ENCODE peak calls at places on chromosomes 7 and 10, in eight cellular contexts. F, Y, T, A, J, E, U and I are unnamed samples.

GRCh38 chr10:48542471-48543210 is 62.2 kb downstream of the ARHGAP22 start:
- DNase-seq in Y (no peak), U (no peak), A (peak), J (no peak), T (no peak), E (no peak), F (no peak), I (no peak)

GRCh38 chr10:129870926-129871660 is 93.0 kb downstream of the EBF3 start:
- DNase-seq in U (no peak), Y (no peak), E (no peak), A (no peak), F (no peak), J (no peak), T (peak), I (no peak)

GRCh38 chr10:87092356-87092860 is 2.2 kb downstream of the GLUD1 start:
- DNase-seq in U (no peak), J (peak), A (peak), F (no peak), E (no peak), T (peak), Y (no peak), I (no peak)

GRCh38 chr10:8416755-8417154 is 362.3 kb downstream of the GATA3 start:
- DNase-seq in E (peak), A (no peak), U (no peak), F (no peak), J (no peak), Y (no peak), T (no peak), I (no peak)

GRCh38 chr10:110010076-110011069 is 2.6 kb downstream of the ADD3 start:
- DNase-seq in T (no peak), U (no peak), F (no peak), Y (no peak), J (peak), E (peak), A (no peak), I (no peak)

GRCh38 chr7:66246549-66247171 is 41.5 kb downstream of the TPST1 start:
- DNase-seq in E (no peak), F (no peak), J (no peak), T (no peak), Y (no peak), U (no peak), A (no peak), I (no peak)

GRCh38 chr10:63133787-63134557 is 844 bp downstream of the NRBF2 start:
- DNase-seq in J (peak), A (peak), T (peak), U (no peak), E (no peak), Y (no peak), F (no peak), I (no peak)

GRCh38 chr7:158128572-158128971 is 459.1 kb downstream of the PTPRN2 start:
- DNase-seq in Y (no peak), F (no peak), U (peak), E (no peak), A (no peak), J (no peak), T (no peak), I (no peak)

GRCh38 chr7:151550601-151551286 is 31.0 kb upstream of the RHEB start:
- DNase-seq in A (peak), T (peak), E (no peak), J (peak), F (no peak), U (no peak), Y (no peak), I (no peak)

GRCh38 chr10:93572606-93573005 is 6.1 kb downstream of the FFAR4 start:
- DNase-seq in F (no peak), E (no peak), T (no peak), J (no peak), Y (no peak), U (no peak), A (no peak), I (no peak)

GRCh38 chr7:132765861-132766260 is 189.6 kb upstream of the PLXNA4 start:
- DNase-seq in T (no peak), E (no peak), A (no peak), Y (no peak), U (peak), J (no peak), F (no peak), I (no peak)